ENCODE peak calls at places on chromosomes 2 and 18, in four cellular contexts. J is K562, V is WTC11, H is HepG2. Y is an unnamed sample.

GRCh38 chr18:66346833-66347595 is 256.9 kb downstream of the CDH19 start:
- DNase-seq in J (no peak), V (no peak), H (no peak), Y (no peak)

GRCh38 chr2:86825728-86826386 is 35.1 kb upstream of the CD8A start:
- DNase-seq in J (no peak), V (no peak), H (no peak), Y (no peak)

GRCh38 chr2:188435115-188435514 is 143.4 kb downstream of the GULP1 start:
- DNase-seq in J (no peak), V (no peak), H (no peak), Y (no peak)

GRCh38 chr18:9627642-9628041 is 13.3 kb upstream of the PPP4R1 start:
- DNase-seq in J (no peak), V (no peak), H (no peak), Y (no peak)

GRCh38 chr2:127479866-127480743 is 46.2 kb downstream of the IWS1 start:
- DNase-seq in J (no peak), V (no peak), H (no peak), Y (no peak)

GRCh38 chr2:182300603-182301002 is 126.2 kb downstream of the PDE1A start:
- DNase-seq in J (no peak), V (no peak), H (no peak), Y (peak; percentile 16)

GRCh38 chr18:46336278-46337205 is 232.4 kb downstream of the HAUS1 start:
- DNase-seq in J (no peak), V (no peak), H (no peak), Y (no peak)

GRCh38 chr2:70087703-70088507 is 628 bp downstream of the PCBP1 start:
- DNase-seq in J (peak; percentile 77), V (peak; percentile 52), H (peak; percentile 64), Y (no peak)

GRCh38 chr2:134246154-134246874 is 7.6 kb upstream of the MGAT5 start:
- DNase-seq in J (no peak), V (no peak), H (peak; percentile 26), Y (no peak)

GRCh38 chr2:152320166-152320565 is 14.8 kb upstream of the FMNL2 start:
- DNase-seq in J (no peak), V (no peak), H (no peak), Y (no peak)

GRCh38 chr2:168787098-168787781 is 15.2 kb upstream of the NOSTRIN start:
- DNase-seq in J (no peak), V (no peak), H (no peak), Y (no peak)

GRCh38 chr2:8089596-8089995 is 592.3 kb upstream of the ID2 start:
- DNase-seq in J (no peak), V (no peak), H (no peak), Y (no peak)

GRCh38 chr18:23563377-23564043 is 22.8 kb downstream of the NPC1 start:
- DNase-seq in J (no peak), V (no peak), H (no peak), Y (no peak)

GRCh38 chr18:30113454-30113853 is 929.1 kb downstream of the DSC3 start:
- DNase-seq in J (no peak), V (no peak), H (no peak), Y (no peak)

GRCh38 chr2:201448701-201449100 is 2.6 kb downstream of the TRAK2 start:
- DNase-seq in J (no peak), V (no peak), H (no peak), Y (no peak)

GRCh38 chr2:71277536-71278103 is 50.7 kb upstream of the PAIP2B start:
- DNase-seq in J (peak; percentile 15), V (peak; percentile 77), H (peak; percentile 31), Y (peak; percentile 77)
- TF ChIP-seq ELF4 in J (no peak), V (no peak), H (no peak), Y (no peak)

GRCh38 chr2:29082804-29083495 is 8.6 kb upstream of the PCARE start:
- DNase-seq in J (no peak), V (no peak), H (no peak), Y (no peak)
- TF ChIP-seq ELF4 in J (no peak), V (no peak), H (no peak), Y (no peak)

DNA sequence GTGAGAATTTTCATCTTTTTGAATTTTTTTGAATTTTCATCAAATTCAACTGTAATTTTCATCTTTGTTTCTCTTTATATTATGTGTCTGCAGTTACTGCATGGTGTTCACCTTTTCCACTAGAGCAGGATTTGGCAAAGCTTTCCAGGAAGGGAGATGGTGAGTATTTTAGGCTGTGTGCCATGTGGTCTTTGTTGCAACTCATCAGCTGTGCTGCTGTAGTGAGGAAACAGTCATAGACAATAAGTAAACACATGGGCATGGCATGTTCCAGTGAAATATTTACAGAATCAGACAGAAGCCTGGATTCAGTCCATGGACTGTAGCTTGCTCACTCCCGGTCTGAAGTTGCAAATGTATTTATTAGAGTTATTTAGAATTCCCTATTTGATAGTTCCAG is 120.4 kb downstream of the DCDC2C start:
- DNase-seq in J (no peak), V (no peak), H (no peak), Y (no peak)
- TF ChIP-seq ELF4 in J (no peak), V (no peak), H (no peak), Y (no peak)

DNA sequence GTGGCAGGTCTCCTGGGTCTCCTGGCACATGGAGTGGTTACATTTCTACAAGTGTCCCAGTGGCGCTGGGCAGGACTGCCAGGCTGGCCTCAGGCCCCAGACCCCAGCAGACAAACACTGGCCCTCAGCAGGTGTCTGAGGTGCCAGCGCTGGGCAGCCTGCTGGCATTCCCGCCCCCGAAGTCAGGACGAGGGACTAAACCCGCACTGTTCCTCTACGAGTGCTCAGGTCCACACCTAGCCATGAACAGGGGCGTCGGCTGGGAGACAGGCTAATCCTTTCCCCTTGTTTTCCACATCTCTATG is 12.8 kb downstream of the SNED1 start:
- DNase-seq in J (no peak), V (no peak), H (no peak), Y (no peak)
- TF ChIP-seq ELF4 in J (no peak), V (no peak), H (no peak), Y (no peak)

DNA sequence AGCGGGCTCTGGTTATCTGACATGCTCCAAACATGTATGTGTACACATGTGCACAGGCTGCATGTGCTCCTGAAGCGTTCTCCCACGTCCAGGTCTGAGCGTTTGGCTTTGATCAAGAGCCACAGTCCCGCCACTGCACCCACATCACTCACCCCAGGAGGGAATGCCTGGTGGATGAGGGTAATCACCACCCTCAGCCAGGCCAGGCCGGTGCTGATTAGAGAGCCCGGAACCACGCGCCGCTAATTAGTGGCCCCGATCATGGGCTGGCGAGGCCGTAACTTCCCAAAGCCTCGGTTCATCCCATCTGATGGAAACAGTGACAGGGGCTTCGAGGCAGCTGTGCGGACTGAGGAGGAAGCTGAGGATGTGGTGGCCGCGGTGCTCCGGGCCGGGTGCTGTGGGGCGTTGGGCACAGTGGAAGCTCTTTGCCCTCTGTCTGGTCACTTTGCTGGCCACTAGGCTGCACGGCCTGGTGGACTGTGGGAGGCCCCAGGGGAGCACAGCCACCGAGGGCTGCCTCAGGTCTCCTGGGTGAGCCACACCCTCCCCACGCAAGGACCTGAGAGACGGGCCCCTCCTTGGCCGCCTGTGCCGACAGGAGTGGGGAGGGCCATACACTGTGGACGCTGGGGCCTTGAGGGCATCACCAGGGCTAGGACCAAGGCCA is 219.4 kb downstream of the TWIST2 start:
- DNase-seq in J (no peak), V (no peak), H (no peak), Y (no peak)
- TF ChIP-seq ELF4 in J (no peak), V (no peak), H (no peak), Y (no peak)

DNA sequence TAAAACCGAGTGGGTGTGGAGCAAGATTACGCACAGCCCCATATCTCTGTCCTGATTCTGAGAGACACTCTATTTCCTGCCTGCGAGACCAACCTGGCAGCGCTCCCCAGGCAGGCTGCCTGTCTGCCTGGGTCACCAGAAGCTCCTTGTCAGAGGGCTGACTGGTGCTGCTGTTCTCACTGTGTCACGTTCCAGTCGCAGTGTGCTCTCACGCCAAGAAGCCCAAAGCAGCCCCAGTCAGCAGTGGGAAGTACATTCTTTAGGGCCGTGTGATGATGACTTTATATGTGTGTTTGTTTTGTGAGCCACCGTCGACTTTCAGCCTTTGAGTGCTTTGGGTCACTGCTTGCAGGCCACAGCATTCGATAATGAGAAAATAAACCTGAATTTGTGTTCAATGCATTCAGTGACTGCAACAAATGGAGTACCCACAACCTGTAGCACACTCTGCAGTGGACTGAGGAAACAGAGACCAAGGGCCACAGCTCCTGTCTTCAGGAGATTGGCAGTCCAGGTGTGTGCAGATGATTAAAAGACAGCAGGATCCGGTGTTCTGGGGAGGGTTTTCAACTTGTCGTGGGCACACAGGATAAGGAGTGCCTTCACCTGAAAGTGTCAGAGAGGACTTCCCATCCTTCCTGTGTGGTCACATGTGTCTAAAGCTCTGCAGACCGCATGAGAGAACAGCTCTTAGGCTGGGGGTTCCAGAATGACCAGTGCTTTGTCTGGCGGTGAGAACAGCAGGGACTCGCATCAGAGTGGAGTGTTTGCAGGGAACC is 4.8 kb downstream of the TNFRSF11A start:
- DNase-seq in J (no peak), V (no peak), H (peak; percentile 52), Y (no peak)
- TF ChIP-seq ELF4 in J (no peak), V (no peak), H (no peak), Y (no peak)

GRCh38 chr2:176110975-176111663 is 4.0 kb downstream of the HOXD11 start:
- DNase-seq in J (peak; percentile 72), V (peak; percentile 80), H (peak; percentile 50), Y (no peak)

GRCh38 chr2:176109955-176110345 is 2.9 kb downstream of the HOXD11 start:
- DNase-seq in J (no peak), V (no peak), H (no peak), Y (no peak)

GRCh38 chr2:176112375-176113302 is 3.9 kb upstream of the HOXD10 start:
- DNase-seq in J (no peak), V (no peak), H (no peak), Y (no peak)

GRCh38 chr2:176114120-176114929 is 2.3 kb upstream of the HOXD10 start:
- DNase-seq in J (no peak), V (no peak), H (peak; percentile 45), Y (no peak)

GRCh38 chr2:176111891-176112374 is 4.6 kb upstream of the HOXD10 start:
- DNase-seq in J (no peak), V (no peak), H (no peak), Y (no peak)
- TF ChIP-seq ELF4 in J (no peak), V (no peak), H (no peak), Y (no peak)

GRCh38 chr18:41873730-41874129 is 81.3 kb upstream of the PIK3C3 start:
- DNase-seq in J (no peak), V (no peak), H (no peak), Y (no peak)
- TF ChIP-seq ELF4 in J (no peak), V (no peak), H (no peak), Y (no peak)

Y was measured in HEK293T.